ENCODE peak calls at places on chromosomes 13 and 19, in five cellular contexts. X is H9, V is neuronal stem cell, P is IMR-90, O is H1. M is an unnamed sample.

GRCh38 chr13:52651880-52652169 is 811 bp upstream of the SUGT1 start:
- DNase-seq in V (no peak), X (no peak), O (no peak), P (no peak), M (no peak)

GRCh38 chr19:17103177-17103576 is 27.6 kb downstream of the MYO9B start:
- DNase-seq in V (no peak), O (peak), P (peak), X (peak), M (peak)

GRCh38 chr19:34589730-34590129 is 87.2 kb downstream of the SCGB2B2 start:
- DNase-seq in P (no peak), O (no peak), V (no peak), X (no peak), M (no peak)

GRCh38 chr13:112700291-112701060 is 10.6 kb downstream of the ATP11A start:
- DNase-seq in O (no peak), P (no peak), V (no peak), X (peak), M (no peak)

GRCh38 chr19:7670150-7670784 is 1.4 kb downstream of the RETN start:
- DNase-seq in O (peak), V (no peak), P (no peak), X (no peak), M (no peak)

GRCh38 chr13:41649659-41650058 is 192.3 kb downstream of the RGCC start:
- DNase-seq in O (no peak), V (no peak), X (no peak), P (peak), M (peak)

GRCh38 chr13:25046274-25046984 is 49.5 kb upstream of the PABPC3 start:
- DNase-seq in O (no peak), P (no peak), X (peak), V (no peak), M (no peak)

GRCh38 chr13:77305276-77305675 is 21.6 kb downstream of the MYCBP2 start:
- DNase-seq in X (no peak), O (no peak), V (no peak), P (no peak), M (peak)

GRCh38 chr13:91297503-91297902 is 50.0 kb upstream of the MIR17HG start:
- DNase-seq in P (no peak), O (no peak), V (no peak), X (no peak), M (no peak)

GRCh38 chr13:111031531-111031961 is 83.6 kb upstream of the ARHGEF7 start:
- DNase-seq in X (no peak), P (peak), V (no peak), O (peak), M (peak)

GRCh38 chr13:94162289-94162688 is 317.2 kb downstream of the DCT start:
- DNase-seq in V (no peak), P (no peak), O (no peak), X (no peak), M (no peak)

GRCh38 chr19:15399234-15399515 is 19.6 kb upstream of the AKAP8 start:
- DNase-seq in X (no peak), O (no peak), P (no peak), V (no peak), M (no peak)

GRCh38 chr13:99162543-99162942 is 38.1 kb upstream of the UBAC2 start:
- DNase-seq in V (no peak), O (no peak), P (no peak), X (no peak), M (no peak)

GRCh38 chr13:41127746-41128145 is 4.9 kb downstream of the KBTBD6 start:
- DNase-seq in O (no peak), V (no peak), X (no peak), P (no peak), M (no peak)

GRCh38 chr13:23428183-23428528 is 5.3 kb downstream of the SACS start:
- DNase-seq in X (no peak), V (no peak), O (no peak), P (peak), M (peak)

GRCh38 chr19:50959731-50960500 is 7.1 kb upstream of the KLK5 start:
- DNase-seq in X (no peak), V (no peak), P (no peak), O (no peak), M (no peak)

GRCh38 chr13:34671136-34671535 is 270.9 kb upstream of the NBEA start:
- DNase-seq in X (no peak), V (no peak), P (no peak), O (no peak), M (no peak)

GRCh38 chr13:112652512-112653458 is 37.1 kb upstream of the ATP11A start:
- DNase-seq in V (no peak), O (no peak), P (no peak), X (no peak), M (no peak)

GRCh38 chr19:20926796-20927195 is 3.7 kb downstream of the ZNF85 start:
- DNase-seq in V (no peak), O (no peak), P (no peak), X (no peak), M (no peak)

GRCh38 chr13:72651196-72651595 is 76.2 kb downstream of the MZT1 start:
- DNase-seq in P (no peak), O (no peak), X (no peak), V (peak), M (no peak)

GRCh38 chr19:16067205-16067938 is 8.9 kb upstream of the TPM4 start:
- DNase-seq in V (no peak), X (no peak), P (peak), O (no peak), M (no peak)

GRCh38 chr13:74040200-74040599 is 94.0 kb downstream of the KLF12 start:
- DNase-seq in P (peak), X (peak), V (peak), O (peak), M (peak)

DNA sequence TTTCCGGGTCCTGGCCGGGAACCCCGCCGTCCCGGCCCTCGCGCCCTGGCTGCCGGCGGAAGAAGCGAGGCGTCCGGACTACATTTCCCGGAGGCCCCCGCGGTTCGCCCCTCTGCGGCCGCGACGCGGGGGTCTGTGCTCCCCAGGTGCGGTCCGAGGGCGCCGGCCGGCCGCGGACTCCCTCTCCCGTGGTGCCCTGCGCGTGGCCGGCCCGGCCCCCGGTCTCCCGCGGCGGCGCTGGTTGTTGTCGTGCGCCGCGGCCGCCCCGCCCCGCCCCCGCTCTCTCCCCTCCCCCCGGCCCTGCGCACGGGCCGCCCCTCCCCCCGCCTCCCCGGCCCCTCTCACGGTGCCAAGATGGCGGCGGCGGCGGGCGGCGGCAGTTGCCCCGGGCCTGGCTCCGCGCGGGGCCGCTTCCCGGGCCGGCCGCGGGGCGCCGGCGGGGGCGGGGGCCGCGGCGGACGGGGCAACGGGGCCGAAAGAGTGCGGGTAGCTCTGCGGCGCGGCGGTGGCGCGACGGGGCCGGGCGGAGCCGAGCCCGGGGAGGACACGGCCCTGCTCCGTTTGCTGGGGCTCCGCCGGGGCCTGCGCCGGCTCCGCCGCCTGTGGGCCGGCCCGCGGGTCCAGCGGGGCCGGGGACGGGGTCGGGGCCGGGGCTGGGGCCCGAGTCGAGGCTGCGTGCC is at the start of gene KMT2B:
- DNase-seq in O (peak), P (no peak), V (no peak), X (peak), M (no peak)
- H3K14ac ChIP-seq in O (no peak), P (peak), V (peak), X (peak), M (peak)

DNA sequence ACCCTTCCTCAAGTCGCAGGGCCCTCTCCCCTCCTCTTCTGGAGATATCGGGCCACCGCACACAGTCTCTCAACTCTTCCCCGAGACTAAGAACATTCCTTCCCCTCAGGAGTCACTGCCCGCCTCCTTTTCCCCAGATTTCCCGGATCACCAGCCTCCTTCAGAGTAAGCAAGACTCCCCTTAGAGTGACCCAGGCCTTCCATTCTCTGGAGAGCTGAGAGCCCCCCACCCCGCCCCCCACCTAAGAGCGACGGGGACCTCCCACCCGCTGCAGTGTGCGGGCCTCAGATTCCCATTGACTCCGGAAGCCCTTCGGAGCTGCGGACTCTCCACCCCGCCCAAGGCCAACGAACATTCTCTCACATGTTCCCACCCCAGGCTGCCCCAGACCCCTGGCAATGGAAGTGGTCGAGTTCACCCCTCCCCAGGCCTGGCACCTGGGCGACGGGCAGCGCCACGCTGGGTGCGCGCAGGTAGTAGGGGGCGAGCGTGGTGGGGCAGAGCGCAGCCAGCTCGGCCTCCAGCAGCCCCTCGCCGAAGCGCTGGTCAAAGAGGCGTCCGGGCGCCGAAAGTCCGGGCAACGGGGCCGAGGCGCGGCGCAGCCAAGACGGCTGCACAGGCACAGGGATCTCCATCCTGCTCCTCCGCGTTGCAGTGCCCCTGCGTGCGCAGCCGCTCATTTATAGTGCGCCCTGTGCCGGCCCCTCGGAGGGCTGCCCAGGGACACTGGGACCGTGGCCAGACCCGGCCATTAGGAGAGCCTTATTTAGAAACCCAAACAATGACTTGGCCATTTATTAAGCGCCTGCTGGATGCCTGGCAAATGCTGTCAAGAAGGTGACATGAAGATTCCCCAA is at the start of gene HSPB6:
- DNase-seq in V (no peak), X (peak), O (no peak), P (peak), M (no peak)
- H4K8ac ChIP-seq in V (peak), X (no peak), O (no peak), P (peak), M (peak)

DNA sequence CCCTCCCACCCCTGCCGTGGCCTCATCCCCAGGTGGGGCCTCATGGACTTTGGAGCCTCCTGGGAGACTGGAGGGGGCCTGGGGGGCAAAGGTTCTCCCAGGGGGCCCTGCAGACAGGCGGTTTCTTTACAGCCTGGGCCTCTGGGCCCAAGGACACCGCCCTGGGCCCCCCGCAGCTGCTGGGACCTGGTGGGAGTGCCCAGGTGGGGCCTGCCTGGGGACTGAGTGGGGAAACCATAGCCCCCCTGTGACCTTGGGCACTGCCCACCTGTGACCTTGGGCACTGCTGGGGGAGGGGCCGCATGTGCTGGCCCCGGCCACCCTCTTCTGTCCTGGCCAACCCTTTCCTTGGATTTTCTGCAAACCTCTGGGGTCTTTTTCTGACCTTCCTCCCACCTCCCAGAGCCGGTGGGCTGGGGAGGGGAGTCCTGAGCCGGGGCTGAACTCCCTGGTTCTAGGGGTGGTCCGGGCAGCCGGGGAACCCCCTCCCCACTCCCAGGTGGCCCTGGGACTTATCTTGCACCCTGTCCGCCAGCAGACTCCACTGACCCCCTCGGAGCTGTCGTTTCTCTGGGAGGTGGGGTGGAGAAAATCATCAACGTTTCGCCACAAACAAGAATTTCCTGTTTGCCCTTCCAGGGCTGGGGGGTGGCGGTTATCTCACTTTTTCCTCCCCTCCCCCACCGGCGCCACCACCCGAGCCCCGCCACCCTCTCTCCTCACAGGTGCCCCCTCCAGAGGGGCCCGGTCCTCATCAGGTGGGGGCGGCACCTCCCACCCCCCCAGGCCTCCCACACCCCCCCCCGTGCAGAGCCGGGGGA is 27.1 kb downstream of the ARID3A start:
- DNase-seq in V (no peak), X (no peak), O (no peak), P (no peak), M (peak)
- H3K14ac ChIP-seq in V (no peak), X (peak), O (no peak), P (peak), M (peak)

DNA sequence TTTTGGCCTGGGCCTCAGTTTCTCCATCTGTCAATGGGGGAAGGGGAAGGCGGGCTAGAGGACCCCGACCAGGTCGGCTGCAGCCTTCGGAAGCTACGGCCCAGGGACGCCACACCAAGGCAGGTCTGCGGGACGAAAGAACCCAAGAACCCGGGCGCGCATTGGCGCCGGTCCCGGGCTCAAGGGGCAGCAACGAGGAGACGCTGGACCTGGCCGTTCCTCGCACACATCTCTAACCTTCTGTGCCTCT is 739 bp upstream of the ILF3 start:
- DNase-seq in V (no peak), X (no peak), O (no peak), P (no peak), M (no peak)
- H4K8ac ChIP-seq in V (no peak), X (no peak), O (peak), P (peak), M (peak)

GRCh38 chr19:12955996-12956395 is 1.0 kb downstream of the GADD45GIP1 start:
- DNase-seq in X (no peak), P (no peak), V (no peak), O (no peak), M (peak)

GRCh38 chr19:12953456-12954149 is 3.4 kb downstream of the GADD45GIP1 start:
- DNase-seq in P (no peak), X (no peak), O (no peak), V (no peak), M (no peak)

GRCh38 chr19:12959482-12959881 is 2.5 kb upstream of the GADD45GIP1 start:
- DNase-seq in X (no peak), O (no peak), V (no peak), P (no peak), M (no peak)

GRCh38 chr19:12954150-12954962 is 2.7 kb downstream of the GADD45GIP1 start:
- DNase-seq in X (no peak), P (no peak), V (no peak), O (no peak), M (no peak)

GRCh38 chr19:12956446-12957388 is at the start of gene GADD45GIP1:
- DNase-seq in V (no peak), P (peak), O (peak), X (peak), M (peak)
- H3K14ac ChIP-seq in V (peak), P (peak), O (no peak), X (peak), M (peak)

GRCh38 chr19:771332-771785 is 20.4 kb downstream of the MISP start:
- DNase-seq in X (peak), P (peak), O (no peak), V (no peak), M (peak)
- H4K8ac ChIP-seq in X (no peak), P (no peak), O (no peak), V (no peak), M (no peak)